ENCODE peak calls at places on chromosomes 7 and 10, in seven cellular contexts. B, Q, W, X, U, V and S are unnamed samples.

GRCh38 chr7:143901360-143901709 is 641 bp downstream of the TCAF1 start:
- DNase-seq in X (no peak), W (peak; percentile 66), B (no peak), Q (no peak), V (no peak), U (peak; percentile 56), S (peak; percentile 58)

GRCh38 chr7:132646064-132646463 is 69.8 kb upstream of the PLXNA4 start:
- DNase-seq in Q (no peak), B (no peak), U (no peak), V (no peak), W (peak; percentile 27), X (peak; percentile 49), S (no peak)

GRCh38 chr10:112526130-112526529 is 79.1 kb downstream of the VTI1A start:
- DNase-seq in Q (peak; percentile 69), B (no peak), V (no peak), W (no peak), X (no peak), U (no peak), S (peak; percentile 28)

GRCh38 chr7:105010538-105011523 is 3.2 kb upstream of the KMT2E start:
- DNase-seq in U (no peak), W (no peak), X (peak; percentile 32), B (no peak), V (peak; percentile 65), Q (peak; percentile 43), S (peak; percentile 29)

GRCh38 chr10:90635111-90635798 is 222.6 kb downstream of the HTR7 start:
- DNase-seq in B (peak; percentile 32), W (no peak), Q (no peak), X (no peak), V (no peak), U (no peak), S (no peak)

GRCh38 chr10:17115683-17116082 is 13.9 kb downstream of the CUBN start:
- DNase-seq in X (peak; percentile 56), V (no peak), B (no peak), W (no peak), Q (peak; percentile 37), U (no peak), S (peak; percentile 51)

GRCh38 chr7:156220078-156220605 is 407.9 kb upstream of the SHH start:
- DNase-seq in X (no peak), Q (no peak), U (no peak), V (no peak), B (no peak), W (peak; percentile 30), S (no peak)

GRCh38 chr7:35334511-35334910 is 80.6 kb upstream of the TBX20 start:
- DNase-seq in W (no peak), V (peak; percentile 7), B (no peak), Q (no peak), X (peak; percentile 19), U (no peak), S (no peak)

GRCh38 chr7:1942026-1942703 is 272.1 kb downstream of the ELFN1 start:
- DNase-seq in Q (no peak), B (no peak), X (no peak), V (no peak), U (no peak), W (no peak), S (no peak)

GRCh38 chr7:10973942-10974716 is 457 bp downstream of the PHF14 start:
- DNase-seq in W (no peak), B (peak; percentile 57), X (peak; percentile 53), V (peak; percentile 23), U (no peak), Q (peak; percentile 62), S (peak; percentile 44)

GRCh38 chr7:17523813-17524741 is 225.6 kb downstream of the AHR start:
- DNase-seq in Q (peak; percentile 78), X (no peak), W (no peak), U (no peak), B (no peak), V (peak; percentile 86), S (peak; percentile 63)

GRCh38 chr7:55060690-55061414 is 42.0 kb downstream of the EGFR start:
- DNase-seq in B (no peak), W (no peak), Q (no peak), X (no peak), U (no peak), V (no peak), S (peak; percentile 78)

DNA sequence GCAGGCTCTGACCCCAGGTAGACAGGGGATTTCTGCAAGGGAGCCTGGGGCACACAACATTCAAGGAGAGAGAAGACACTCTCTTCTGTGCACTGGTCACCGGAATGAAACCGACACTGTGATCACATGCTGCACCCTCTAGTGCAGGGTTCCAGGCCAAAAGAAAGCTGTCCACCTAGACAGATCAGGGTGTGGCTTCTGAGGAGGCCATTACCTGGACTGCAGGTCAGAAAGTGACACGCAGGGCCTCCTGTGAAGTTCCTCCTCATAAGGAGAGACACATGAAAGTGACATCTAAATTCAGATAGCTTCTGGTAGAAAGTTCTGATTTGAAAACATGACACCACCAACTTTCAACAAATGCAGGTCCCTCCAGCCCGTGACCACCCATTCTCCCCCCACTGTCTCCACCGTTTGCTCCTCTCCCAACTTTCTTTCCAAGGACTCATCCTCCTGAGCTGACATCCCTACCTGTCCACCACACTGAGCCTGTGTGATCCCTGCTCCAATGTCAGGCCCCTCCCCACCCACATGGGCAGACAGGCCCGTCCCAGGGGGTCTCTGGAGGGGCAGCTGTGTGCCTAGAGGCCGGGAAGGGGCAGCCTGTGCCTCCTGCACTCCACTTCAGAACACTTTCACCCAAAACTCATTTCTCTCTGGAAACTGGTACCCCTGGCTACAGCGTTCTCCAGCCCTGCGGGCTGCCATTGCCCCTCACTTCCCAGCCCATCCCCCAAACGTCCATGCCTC is 198.0 kb downstream of the TNS3 start:
- DNase-seq in V (no peak), U (no peak), W (no peak), B (no peak), X (no peak), Q (no peak), S (no peak)
- H2BK120ac ChIP-seq in V (no peak overlapping the region), U (no peak overlapping the region), W (no peak overlapping the region), B (no peak overlapping the region), X (no peak overlapping the region), Q (no peak overlapping the region), S (no peak overlapping the region)

GRCh38 chr10:52703898-52704297 is 68.7 kb downstream of the MBL2 start:
- DNase-seq in W (no peak), X (peak; percentile 34), V (no peak), U (no peak), Q (no peak), B (no peak), S (no peak)
- H2AK5ac ChIP-seq in W (no peak overlapping the region), X (no peak overlapping the region), V (no peak overlapping the region), U (no peak overlapping the region), Q (no peak overlapping the region), B (no peak overlapping the region), S (no peak overlapping the region)

GRCh38 chr10:114272696-114273095 is 33.6 kb downstream of the VWA2 start:
- DNase-seq in X (no peak), U (no peak), W (no peak), V (no peak), B (no peak), Q (no peak), S (no peak)
- H2BK120ac ChIP-seq in X (no peak overlapping the region), U (no peak overlapping the region), W (no peak overlapping the region), V (no peak overlapping the region), B (no peak overlapping the region), Q (peak overlapping the region; percentile 73), S (peak overlapping the region; percentile 14)

DNA sequence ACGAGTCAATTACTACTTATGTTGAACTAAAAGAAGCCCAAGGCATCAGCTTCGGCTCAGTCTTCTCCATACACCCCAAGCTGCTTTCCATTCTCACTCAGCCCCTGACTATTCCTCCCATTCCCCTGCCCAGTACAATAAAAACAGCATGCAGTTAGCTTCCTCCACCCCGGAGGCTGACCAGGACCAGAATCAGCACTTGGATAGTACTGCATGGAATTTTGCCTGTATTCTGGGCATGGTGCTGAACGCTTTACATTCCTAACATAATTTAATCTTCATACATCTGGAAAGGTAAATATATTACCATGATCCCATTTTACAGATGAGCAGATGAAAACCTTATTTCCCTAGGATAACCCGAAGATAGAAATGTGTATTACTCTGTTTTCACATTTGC is 7.5 kb upstream of the PODXL start:
- DNase-seq in U (no peak), X (no peak), V (no peak), Q (no peak), B (no peak), W (no peak), S (no peak)
- H2AK5ac ChIP-seq in U (peak overlapping the region; percentile 24), X (no peak overlapping the region), V (no peak overlapping the region), Q (no peak overlapping the region), B (no peak overlapping the region), W (peak overlapping the region; percentile 26), S (no peak overlapping the region)

GRCh38 chr7:125681508-125681907 is 751.9 kb upstream of the POT1 start:
- DNase-seq in B (no peak), W (no peak), V (no peak), U (no peak), X (no peak), Q (no peak), S (no peak)

GRCh38 chr7:125675628-125676027 is 746.0 kb upstream of the POT1 start:
- DNase-seq in Q (no peak), U (no peak), W (no peak), V (no peak), X (no peak), B (no peak), S (no peak)

GRCh38 chr7:125683156-125683555 is 753.5 kb upstream of the POT1 start:
- DNase-seq in Q (no peak), X (no peak), W (no peak), V (no peak), U (no peak), B (no peak), S (no peak)

GRCh38 chr7:125675169-125675568 is 745.5 kb upstream of the POT1 start:
- DNase-seq in Q (no peak), X (no peak), W (no peak), B (no peak), U (no peak), V (no peak), S (no peak)

GRCh38 chr7:125678771-125679170 is 749.1 kb upstream of the POT1 start:
- DNase-seq in X (no peak), W (no peak), Q (no peak), B (no peak), U (no peak), V (no peak), S (no peak)
- H2BK120ac ChIP-seq in X (no peak overlapping the region), W (no peak overlapping the region), Q (no peak overlapping the region), B (no peak overlapping the region), U (no peak overlapping the region), V (no peak overlapping the region), S (no peak overlapping the region)

DNA sequence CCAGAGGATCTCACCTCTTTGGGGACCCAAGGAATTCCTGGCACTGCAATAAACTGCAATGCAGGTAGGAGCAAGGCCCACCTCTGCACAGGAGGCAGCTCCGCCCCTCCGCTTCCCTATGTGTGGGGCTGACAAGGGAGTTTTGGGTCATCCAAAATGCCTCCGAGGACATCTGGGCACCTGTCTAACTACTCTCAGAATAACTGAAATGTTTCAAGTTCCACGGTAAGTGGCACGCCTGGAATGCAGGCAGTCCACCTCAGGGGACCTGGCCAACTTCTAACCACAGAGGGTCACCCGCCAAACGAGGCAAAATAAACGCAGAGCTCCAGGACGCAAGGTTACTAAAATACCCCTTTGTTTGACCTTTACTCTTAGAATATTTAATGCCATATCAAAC is 102.5 kb downstream of the FGFR2 start:
- DNase-seq in Q (no peak), V (peak; percentile 86), B (no peak), X (peak; percentile 22), W (no peak), U (no peak), S (no peak)
- H2AK5ac ChIP-seq in Q (no peak overlapping the region), V (no peak overlapping the region), B (no peak overlapping the region), X (no peak overlapping the region), W (no peak overlapping the region), U (no peak overlapping the region), S (no peak overlapping the region)

GRCh38 chr7:151838861-151839381 is 38.0 kb downstream of the PRKAG2 start:
- DNase-seq in W (no peak), V (peak; percentile 14), X (no peak), U (no peak), Q (no peak), B (no peak), S (no peak)
- H2BK120ac ChIP-seq in W (no peak overlapping the region), V (no peak overlapping the region), X (no peak overlapping the region), U (no peak overlapping the region), Q (no peak overlapping the region), B (no peak overlapping the region), S (no peak overlapping the region)